ENCODE peak calls at places on chromosomes 4 and X, in four cellular contexts. A is fibroblast of the aortic adventitia, R is AG04450, H is A549. K is an unnamed sample.
A peak's percentile ranks its signal among the peaks of the same experiment; 100 is the strongest.

GRCh38 chrX:7086384-7086783 is 61.1 kb upstream of the STS start:
- DNase-seq in R (no peak), H (no peak), A (no peak), K (no peak)

GRCh38 chrX:45145492-45146215 is 55.0 kb downstream of the DIPK2B start:
- DNase-seq in R (no peak), A (no peak), H (no peak), K (no peak)

GRCh38 chr4:70688795-70689231 is 481 bp downstream of the UTP3 start:
- DNase-seq in R (no peak), H (no peak), A (no peak), K (no peak)

GRCh38 chr4:14920759-14921313 is 81.4 kb upstream of the CPEB2 start:
- DNase-seq in A (no peak), R (no peak), H (no peak), K (no peak)

GRCh38 chrX:110315541-110315940 is 2.3 kb downstream of the AMMECR1 start:
- DNase-seq in H (no peak), A (peak; percentile 30), R (no peak), K (no peak)

GRCh38 chrX:87338510-87338909 is 179.1 kb upstream of the KLHL4 start:
- DNase-seq in H (peak; percentile 33), R (no peak), A (peak; percentile 42), K (peak; percentile 0)

GRCh38 chr4:165360041-165360782 is 18.6 kb upstream of the CPE start:
- DNase-seq in H (no peak), R (no peak), A (peak; percentile 79), K (no peak)

GRCh38 chr4:113579360-113579759 is 182.2 kb downstream of the CAMK2D start:
- DNase-seq in H (no peak), R (no peak), A (no peak), K (no peak)

GRCh38 chrX:66002832-66003680 is 36.8 kb downstream of the VSIG4 start:
- DNase-seq in R (no peak), H (no peak), A (no peak), K (no peak)

GRCh38 chr4:114036426-114036825 is 57.0 kb upstream of the ARSJ start:
- DNase-seq in A (no peak), R (no peak), H (no peak), K (no peak)

GRCh38 chr4:4496604-4497372 is 45.1 kb downstream of the STX18 start:
- DNase-seq in R (no peak), H (no peak), A (peak; percentile 32), K (no peak)

GRCh38 chrX:105502336-105502735 is 281.8 kb upstream of the TEX13A start:
- DNase-seq in A (peak; percentile 0), H (no peak), R (no peak), K (no peak)

GRCh38 chrX:96430756-96431455 is 253.7 kb upstream of the DIAPH2 start:
- DNase-seq in A (no peak), H (no peak), R (no peak), K (no peak)

GRCh38 chr4:85543832-85544231 is 68.9 kb downstream of the ARHGAP24 start:
- DNase-seq in R (no peak), H (no peak), A (peak; percentile 36), K (no peak)

GRCh38 chrX:6024204-6024603 is 204.5 kb downstream of the NLGN4X start:
- DNase-seq in H (no peak), A (no peak), R (no peak), K (no peak)

GRCh38 chr4:742742-743311 is 37.2 kb downstream of the PCGF3 start:
- DNase-seq in H (peak; percentile 49), R (no peak), A (peak; percentile 49), K (no peak)

GRCh38 chr4:105022811-105023667 is 123.6 kb upstream of the TET2 start:
- DNase-seq in R (no peak), A (peak; percentile 69), H (no peak), K (no peak)

GRCh38 chrX:39201305-39201990 is 400.2 kb downstream of the MID1IP1 start:
- DNase-seq in A (peak; percentile 2), H (no peak), R (no peak), K (peak; percentile 34)

GRCh38 chrX:133923113-133923512 is 62.3 kb downstream of the GPC3 start:
- DNase-seq in A (no peak), R (no peak), H (no peak), K (no peak)

GRCh38 chr4:152112116-152112515 is 351.3 kb upstream of the GATB start:
- DNase-seq in H (no peak), R (no peak), A (no peak), K (no peak)

GRCh38 chr4:150722908-150723362 is 141.0 kb downstream of the MAB21L2 start:
- DNase-seq in H (peak; percentile 40), R (no peak), A (peak; percentile 60), K (peak; percentile 3)

GRCh38 chr4:89674876-89675459 is 162.0 kb downstream of the SNCA start:
- DNase-seq in H (no peak), R (no peak), A (no peak), K (no peak)

GRCh38 chrX:45860450-45860849 is 659.8 kb upstream of the DIPK2B start:
- DNase-seq in R (no peak), H (no peak), A (no peak), K (no peak)

GRCh38 chr4:51963871-51964513 is 56.2 kb downstream of the LRRC66 start:
- DNase-seq in H (no peak), A (no peak), R (no peak), K (no peak)

GRCh38 chr4:1855334-1856070 is 454 bp downstream of the LETM1 start:
- DNase-seq in A (no peak), H (no peak), R (no peak), K (no peak)

GRCh38 chrX:115939636-115940160 is 230.8 kb upstream of the AGTR2 start:
- DNase-seq in A (no peak), R (no peak), H (no peak), K (no peak)

GRCh38 chr4:83552085-83552484 is 16.2 kb downstream of the GPAT3 start:
- DNase-seq in A (peak; percentile 87), R (no peak), H (peak; percentile 58), K (no peak)

GRCh38 chr4:141896687-141897086 is 260.3 kb downstream of the IL15 start:
- DNase-seq in R (no peak), A (no peak), H (no peak), K (no peak)

GRCh38 chr4:158131037-158131436 is 41.8 kb downstream of the GASK1B start:
- DNase-seq in H (no peak), R (no peak), A (peak; percentile 88), K (no peak)

GRCh38 chr4:124044867-124045266 is 648.3 kb downstream of the SPRY1 start:
- DNase-seq in H (no peak), A (no peak), R (no peak), K (no peak)

GRCh38 chr4:141455651-141456050 is 180.7 kb upstream of the IL15 start:
- DNase-seq in R (no peak), A (no peak), H (peak; percentile 10), K (peak; percentile 93)

DNA sequence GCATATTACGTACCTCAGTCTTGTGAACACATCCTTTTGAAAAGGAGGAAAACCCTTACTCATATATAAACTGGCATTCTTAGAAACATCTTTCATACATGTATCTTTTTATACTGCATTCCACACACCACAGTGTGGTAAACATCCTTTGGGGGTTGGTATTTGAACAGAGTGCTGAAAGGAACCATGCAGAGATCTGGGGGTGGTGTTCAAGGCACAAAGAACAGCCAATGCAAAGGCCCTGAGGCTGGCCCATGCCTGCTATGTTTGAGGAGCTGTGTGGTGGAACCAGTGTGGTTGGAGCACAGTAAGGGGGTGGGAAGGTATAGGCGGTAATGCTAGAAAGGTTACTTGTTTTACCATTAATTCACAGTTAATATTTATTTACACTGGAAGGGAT is 2.0 kb downstream of the ELK1 start:
- DNase-seq in H (no peak), R (no peak), A (no peak), K (no peak)
- H3K4me3 ChIP-seq in H (no peak overlapping the region), R (peak overlapping the region; percentile 76), A (no peak overlapping the region), K (no peak overlapping the region)

DNA sequence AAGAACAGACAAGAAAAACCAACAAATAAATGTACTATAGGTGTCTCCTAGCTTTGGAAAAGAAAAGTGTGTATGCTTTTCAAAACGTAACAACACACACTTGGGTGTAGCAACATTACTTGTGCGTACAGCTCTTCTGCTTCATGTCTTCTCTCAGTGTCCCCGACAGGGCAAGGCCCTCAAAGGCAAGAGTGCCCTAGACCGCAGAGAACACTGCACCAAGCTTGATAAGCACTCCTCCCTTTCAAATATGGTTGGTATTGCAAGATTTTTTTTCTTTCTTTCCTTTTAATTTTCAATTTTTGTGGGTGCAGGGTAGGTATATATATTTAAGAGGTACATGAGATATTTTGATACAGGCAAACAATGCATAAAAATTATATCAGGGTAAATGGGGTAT is 106.8 kb downstream of the EIF4E start:
- DNase-seq in H (no peak), A (no peak), R (no peak), K (no peak)
- H3K4me3 ChIP-seq in H (no peak overlapping the region), A (no peak overlapping the region), R (no peak overlapping the region), K (no peak overlapping the region)

DNA sequence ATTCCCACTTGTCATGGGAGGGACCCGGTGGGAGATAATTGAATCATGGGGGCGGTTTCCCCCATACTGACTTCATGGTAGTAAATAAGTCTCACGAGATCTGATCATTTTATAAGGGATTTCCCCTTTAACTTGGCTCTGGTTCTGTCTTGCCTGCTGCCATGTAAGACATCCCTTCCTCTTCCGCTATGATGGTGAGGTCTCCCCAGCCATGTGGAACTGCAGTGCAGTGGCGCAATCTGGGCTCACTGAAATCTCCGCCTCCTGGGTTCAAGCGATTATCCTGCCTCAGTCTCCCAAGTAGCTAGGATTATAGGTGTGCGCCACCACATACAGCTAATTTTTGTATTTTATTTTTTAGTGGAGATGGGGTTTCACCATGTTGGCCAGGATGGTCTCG is 2.9 kb downstream of the HPGDS start:
- DNase-seq in H (no peak), R (no peak), A (no peak), K (no peak)
- H3K4me3 ChIP-seq in H (no peak overlapping the region), R (no peak overlapping the region), A (no peak overlapping the region), K (no peak overlapping the region)

DNA sequence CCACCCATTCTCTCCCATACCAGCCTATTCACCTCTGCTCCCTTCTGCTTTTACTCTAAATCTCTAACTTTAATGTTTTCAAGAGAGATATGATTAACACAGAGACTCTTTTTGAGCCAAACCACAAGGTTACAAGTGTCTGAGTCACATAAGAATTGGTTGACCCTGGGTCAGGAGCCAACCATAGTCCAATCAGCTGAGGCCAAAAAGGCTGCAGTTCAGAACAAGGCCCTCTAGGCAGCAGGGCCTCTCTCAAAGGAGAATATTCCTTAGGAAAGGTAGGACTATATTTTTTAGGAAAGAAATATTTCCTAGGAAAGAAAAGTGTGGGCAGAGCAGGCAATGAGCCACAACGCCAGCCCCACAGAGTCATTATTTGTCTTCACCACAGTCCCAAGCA is 2.3 kb downstream of the ATP8A1 start:
- DNase-seq in A (peak; percentile 90), H (no peak), R (peak; percentile 4), K (peak; percentile 74)
- H3K4me3 ChIP-seq in A (no peak overlapping the region), H (no peak overlapping the region), R (no peak overlapping the region), K (no peak overlapping the region)

DNA sequence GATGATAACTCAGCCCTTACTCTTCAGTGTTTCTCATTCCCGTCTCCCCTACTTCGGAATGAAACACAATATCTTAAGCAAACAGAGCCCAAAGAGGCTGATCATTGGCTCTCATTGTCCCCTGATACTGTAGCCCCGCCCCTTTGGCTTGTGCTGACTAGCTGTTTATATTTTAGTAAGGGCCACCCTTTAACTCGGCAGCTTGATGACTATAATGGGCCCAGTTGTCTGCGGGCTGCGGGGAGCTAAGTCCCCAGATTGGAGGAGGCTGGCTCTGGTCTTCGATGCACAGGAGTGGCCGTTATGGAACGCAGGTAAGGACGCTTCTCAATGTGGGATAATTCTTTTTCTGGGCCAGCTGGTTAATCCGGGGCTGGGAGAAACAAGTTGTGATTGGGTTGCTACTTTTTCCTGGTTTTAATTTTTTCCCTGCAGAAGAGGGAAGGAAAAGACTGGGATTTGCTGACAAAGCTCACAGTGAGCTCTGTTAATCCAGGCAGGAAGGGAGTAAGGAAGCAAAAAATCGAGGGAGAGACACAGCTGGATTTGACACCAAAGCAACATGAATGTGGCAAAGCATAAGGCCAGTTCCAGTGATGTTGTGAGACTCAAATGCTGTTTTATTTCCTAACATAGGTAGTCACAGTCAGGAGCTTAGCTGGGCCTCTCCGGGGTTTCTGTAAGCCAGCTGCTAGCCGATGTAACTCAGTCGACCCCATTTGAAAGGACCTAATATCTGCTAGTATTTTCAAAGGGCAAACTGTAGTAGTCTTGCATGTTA is at the start of gene TRIM2:
- DNase-seq in A (peak; percentile 79), R (no peak), H (no peak), K (no peak)
- H3K4me3 ChIP-seq in A (peak within 1 kb of the TSS; percentile 57), R (peak within 1 kb of the TSS; percentile 48), H (no peak within 1 kb of the TSS), K (peak within 1 kb of the TSS; percentile 32)

K was measured in retinal pigment epithelial cell.